ENCODE peak calls at places on chromosomes 12 and 14, in four cellular contexts. One of them, this sample, is unnamed.

GRCh38 chr12:121129705-121130147 is 3.0 kb upstream of the P2RX7 start:
- DNase-seq in fibroblast of the aortic adventitia: no peak
- DNase-seq in GM10248: no peak
- DNase-seq in HuH-7.5: no peak
- DNase-seq in this sample: no peak

GRCh38 chr12:113204806-113205205 is 16.5 kb upstream of the TPCN1 start:
- DNase-seq in fibroblast of the aortic adventitia: no peak
- DNase-seq in GM10248: no peak
- DNase-seq in HuH-7.5: no peak
- DNase-seq in this sample: no peak

GRCh38 chr12:70719672-70720420 is 82.6 kb upstream of the PTPRB start:
- DNase-seq in fibroblast of the aortic adventitia: peak
- DNase-seq in GM10248: peak
- DNase-seq in HuH-7.5: peak
- DNase-seq in this sample: peak

GRCh38 chr14:69536976-69537375 is 37.7 kb downstream of the CCDC177 start:
- DNase-seq in fibroblast of the aortic adventitia: no peak
- DNase-seq in GM10248: no peak
- DNase-seq in HuH-7.5: no peak
- DNase-seq in this sample: no peak

GRCh38 chr14:20732950-20733650 is 12.6 kb upstream of the EDDM3A start:
- DNase-seq in fibroblast of the aortic adventitia: no peak
- DNase-seq in GM10248: no peak
- DNase-seq in HuH-7.5: no peak
- DNase-seq in this sample: no peak

GRCh38 chr14:105093426-105094192 is 28.4 kb upstream of the GPR132 start:
- DNase-seq in fibroblast of the aortic adventitia: peak
- DNase-seq in GM10248: peak
- DNase-seq in HuH-7.5: peak
- DNase-seq in this sample: peak

GRCh38 chr14:50666772-50667490 is 1.2 kb downstream of the SAV1 start:
- DNase-seq in fibroblast of the aortic adventitia: peak
- DNase-seq in GM10248: no peak
- DNase-seq in HuH-7.5: no peak
- DNase-seq in this sample: peak

GRCh38 chr12:13177373-13177772 is 19.2 kb upstream of the EMP1 start:
- DNase-seq in fibroblast of the aortic adventitia: no peak
- DNase-seq in GM10248: no peak
- DNase-seq in HuH-7.5: no peak
- DNase-seq in this sample: no peak

GRCh38 chr12:110002691-110003515 is 3.7 kb downstream of the ANKRD13A start:
- DNase-seq in fibroblast of the aortic adventitia: no peak
- DNase-seq in GM10248: no peak
- DNase-seq in HuH-7.5: no peak
- DNase-seq in this sample: no peak

GRCh38 chr12:49865109-49865781 is 22.3 kb upstream of the BCDIN3D start:
- DNase-seq in fibroblast of the aortic adventitia: no peak
- DNase-seq in GM10248: no peak
- DNase-seq in HuH-7.5: no peak
- DNase-seq in this sample: no peak

GRCh38 chr12:12216349-12217017 is 50.4 kb downstream of the LRP6 start:
- DNase-seq in fibroblast of the aortic adventitia: no peak
- DNase-seq in GM10248: no peak
- DNase-seq in HuH-7.5: no peak
- DNase-seq in this sample: peak

GRCh38 chr14:57189070-57189469 is 79.6 kb downstream of the EXOC5 start:
- DNase-seq in fibroblast of the aortic adventitia: peak
- DNase-seq in GM10248: no peak
- DNase-seq in HuH-7.5: no peak
- DNase-seq in this sample: no peak

GRCh38 chr14:35133542-35134328 is 11.4 kb downstream of the PRORP start:
- DNase-seq in fibroblast of the aortic adventitia: no peak
- DNase-seq in GM10248: no peak
- DNase-seq in HuH-7.5: no peak
- DNase-seq in this sample: no peak

GRCh38 chr12:59491877-59492276 is 104.0 kb upstream of the SLC16A7 start:
- DNase-seq in fibroblast of the aortic adventitia: no peak
- DNase-seq in GM10248: no peak
- DNase-seq in HuH-7.5: no peak
- DNase-seq in this sample: peak

GRCh38 chr12:52495385-52495784 is 2.3 kb upstream of the KRT6A start:
- DNase-seq in fibroblast of the aortic adventitia: peak
- DNase-seq in GM10248: no peak
- DNase-seq in HuH-7.5: no peak
- DNase-seq in this sample: peak

GRCh38 chr12:121388421-121388981 is 11.4 kb upstream of the RNF34 start:
- DNase-seq in fibroblast of the aortic adventitia: peak
- DNase-seq in GM10248: no peak
- DNase-seq in HuH-7.5: no peak
- DNase-seq in this sample: peak

GRCh38 chr12:28909291-28909690 is 239.8 kb upstream of the FAR2 start:
- DNase-seq in fibroblast of the aortic adventitia: peak
- DNase-seq in GM10248: no peak
- DNase-seq in HuH-7.5: no peak
- DNase-seq in this sample: no peak

GRCh38 chr12:49198431-49199155 is 9.7 kb upstream of the TUBA1A start:
- DNase-seq in fibroblast of the aortic adventitia: peak
- DNase-seq in GM10248: no peak
- DNase-seq in HuH-7.5: no peak
- DNase-seq in this sample: no peak

GRCh38 chr14:105087963-105088811 is 23.0 kb upstream of the GPR132 start:
- DNase-seq in fibroblast of the aortic adventitia: peak
- DNase-seq in GM10248: no peak
- DNase-seq in HuH-7.5: peak
- DNase-seq in this sample: no peak

GRCh38 chr12:95224202-95225170 is 6.9 kb downstream of the VEZT start:
- DNase-seq in fibroblast of the aortic adventitia: peak
- DNase-seq in GM10248: no peak
- DNase-seq in HuH-7.5: no peak
- DNase-seq in this sample: no peak

GRCh38 chr14:63418020-63418419 is 99.3 kb upstream of the GPHB5 start:
- DNase-seq in fibroblast of the aortic adventitia: no peak
- DNase-seq in GM10248: no peak
- DNase-seq in HuH-7.5: no peak
- DNase-seq in this sample: no peak

GRCh38 chr12:8890313-8891084 is 23.8 kb upstream of the PHC1 start:
- DNase-seq in fibroblast of the aortic adventitia: peak
- DNase-seq in GM10248: peak
- DNase-seq in HuH-7.5: peak
- DNase-seq in this sample: no peak

GRCh38 chr12:130972589-130972950 is 18.9 kb downstream of the ADGRD1 start:
- DNase-seq in fibroblast of the aortic adventitia: no peak
- DNase-seq in GM10248: no peak
- DNase-seq in HuH-7.5: no peak
- DNase-seq in this sample: no peak

GRCh38 chr12:52311282-52311643 is 9.9 kb downstream of the KRT83 start:
- DNase-seq in fibroblast of the aortic adventitia: peak
- DNase-seq in GM10248: no peak
- DNase-seq in HuH-7.5: no peak
- DNase-seq in this sample: no peak

GRCh38 chr14:43141636-43142191 is 1365.4 kb downstream of the FSCB start:
- DNase-seq in fibroblast of the aortic adventitia: no peak
- DNase-seq in GM10248: no peak
- DNase-seq in HuH-7.5: no peak
- DNase-seq in this sample: no peak

GRCh38 chr12:43789941-43790340 is 16.2 kb downstream of the TWF1 start:
- DNase-seq in fibroblast of the aortic adventitia: peak
- DNase-seq in GM10248: no peak
- DNase-seq in HuH-7.5: no peak
- DNase-seq in this sample: no peak

This sample was measured in MV-4-11.